ENCODE peak calls at places on chromosomes 12 and 14, in seven cellular contexts. L is CD4-positive, CD25-positive, alpha-beta regulatory T cell; Z is upper lobe of left lung; R is GM23248; U is esophagus muscularis mucosa; W is mesendoderm; Q is neuronal stem cell. E is an unnamed sample.

GRCh38 chr12:125079084-125079483 is 13.8 kb downstream of the AACS start:
- DNase-seq in R (no peak), U (no peak), Q (no peak), W (no peak), L (no peak), Z (no peak), E (no peak)

GRCh38 chr12:105069936-105070702 is 14.1 kb downstream of the ALDH1L2 start:
- DNase-seq in Z (no peak), R (no peak), W (no peak), L (no peak), Q (no peak), U (no peak), E (no peak)

GRCh38 chr14:50928002-50928635 is 16.2 kb downstream of the PYGL start:
- DNase-seq in W (no peak), L (no peak), Z (peak; percentile 74), U (peak; percentile 80), Q (no peak), R (peak; percentile 97), E (peak; percentile 33)

GRCh38 chr12:24596768-24597388 is 352.0 kb downstream of the BCAT1 start:
- DNase-seq in W (peak; percentile 61), Q (peak; percentile 15), U (no peak), Z (no peak), L (no peak), R (peak; percentile 46), E (no peak)

GRCh38 chr14:65186951-65187350 is 84.6 kb upstream of the MAX start:
- DNase-seq in L (no peak), Z (no peak), W (no peak), R (no peak), U (no peak), Q (no peak), E (no peak)

GRCh38 chr12:53965251-53966069 is 7.5 kb upstream of the HOXC11 start:
- DNase-seq in U (no peak), Z (no peak), R (no peak), L (no peak), W (peak; percentile 71), Q (no peak), E (peak; percentile 88)

GRCh38 chr12:65022441-65022840 is 98.7 kb downstream of the WIF1 start:
- DNase-seq in U (no peak), Z (no peak), R (no peak), L (no peak), Q (no peak), W (no peak), E (no peak)

GRCh38 chr12:50599366-50600095 is 94.7 kb downstream of the DIP2B start:
- DNase-seq in U (no peak), W (no peak), Q (no peak), R (no peak), L (no peak), Z (peak; percentile 38), E (no peak)

GRCh38 chr14:31307198-31307597 is 99.6 kb upstream of the HECTD1 start:
- DNase-seq in L (no peak), Z (peak; percentile 28), Q (no peak), W (no peak), U (peak; percentile 10), R (no peak), E (no peak)

GRCh38 chr14:34965912-34966311 is 16.9 kb upstream of the SRP54 start:
- DNase-seq in Q (no peak), Z (no peak), W (no peak), R (no peak), U (no peak), L (no peak), E (no peak)

GRCh38 chr14:100586520-100587247 is 533 bp downstream of the BEGAIN start:
- DNase-seq in R (peak; percentile 49), Q (no peak), U (no peak), L (no peak), Z (no peak), W (no peak), E (peak; percentile 35)

GRCh38 chr12:130685250-130685649 is 30.8 kb downstream of the RIMBP2 start:
- DNase-seq in U (no peak), W (peak; percentile 25), Q (no peak), L (no peak), Z (no peak), R (no peak), E (no peak)

GRCh38 chr12:108914031-108914630 is 34.2 kb downstream of the DAO start:
- DNase-seq in L (no peak), Q (no peak), Z (no peak), R (peak; percentile 67), W (no peak), U (no peak), E (peak; percentile 57)

GRCh38 chr12:121916719-121917118 is 1.7 kb upstream of the CFAP251 start:
- DNase-seq in Q (no peak), U (no peak), L (no peak), W (no peak), R (peak; percentile 48), Z (no peak), E (no peak)

GRCh38 chr12:42946776-42947435 is 357.4 kb upstream of the PRICKLE1 start:
- DNase-seq in Q (no peak), L (no peak), W (no peak), R (peak; percentile 23), Z (no peak), U (no peak), E (no peak)

GRCh38 chr12:67517181-67517887 is 131.2 kb upstream of the DYRK2 start:
- DNase-seq in R (peak; percentile 55), L (no peak), U (peak; percentile 50), Q (no peak), Z (no peak), W (no peak), E (peak; percentile 65)

GRCh38 chr14:72717220-72717619 is 176.7 kb downstream of the DPF3 start:
- DNase-seq in Z (no peak), Q (no peak), W (no peak), L (no peak), R (no peak), U (no peak), E (no peak)

GRCh38 chr12:2258035-2258434 is 205.2 kb downstream of the CACNA1C start:
- DNase-seq in W (no peak), L (no peak), Q (no peak), U (no peak), Z (no peak), R (peak; percentile 56), E (no peak)

GRCh38 chr14:94548999-94549985 is 11.9 kb upstream of the SERPINA4 start:
- DNase-seq in U (no peak), R (peak; percentile 54), Z (peak; percentile 39), Q (peak; percentile 83), W (peak; percentile 81), L (peak; percentile 3), E (peak; percentile 45)

GRCh38 chr12:6550294-6551062 is 5.4 kb downstream of the IFFO1 start:
- DNase-seq in L (no peak), Z (peak; percentile 75), W (no peak), Q (no peak), U (no peak), R (no peak), E (no peak)

GRCh38 chr12:51533799-51534198 is 57.2 kb upstream of the SCN8A start:
- DNase-seq in W (peak; percentile 47), Q (no peak), L (no peak), U (no peak), R (peak; percentile 43), Z (no peak), E (no peak)

GRCh38 chr14:55582741-55583140 is 2.7 kb downstream of the KTN1 start:
- DNase-seq in R (no peak), L (no peak), Z (no peak), U (no peak), Q (no peak), W (no peak), E (no peak)

DNA sequence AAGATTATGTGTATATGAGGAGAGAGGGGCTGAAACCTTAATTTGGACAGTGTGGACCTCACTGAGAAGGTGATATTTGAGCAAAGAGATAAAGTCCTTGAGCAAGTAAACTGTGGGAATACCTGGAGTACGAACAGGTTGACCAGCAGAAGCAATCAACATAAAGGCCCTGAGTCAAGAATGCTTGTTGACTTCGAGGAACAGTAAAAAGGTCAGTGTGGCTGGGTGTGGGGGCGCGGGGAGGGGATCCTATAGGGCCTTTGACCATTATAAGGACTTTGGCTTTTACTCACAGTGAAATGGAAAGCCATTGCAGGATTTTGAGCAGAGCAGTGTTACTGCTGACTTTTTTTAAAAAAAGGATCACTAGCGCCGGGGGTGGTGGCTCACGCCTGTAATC is 34.7 kb upstream of the PPM1H start:
- DNase-seq in L (no peak), W (no peak), R (no peak), U (no peak), Q (no peak), Z (no peak), E (no peak)
- H3K27ac ChIP-seq in L (no peak overlapping the region), W (no peak overlapping the region), R (no peak overlapping the region), U (no peak overlapping the region), Q (no peak overlapping the region), Z (no peak overlapping the region), E (no peak overlapping the region)

GRCh38 chr14:38309522-38310262 is 53.8 kb upstream of the CLEC14A start:
- DNase-seq in Z (no peak), L (no peak), W (peak; percentile 70), Q (no peak), U (no peak), R (no peak), E (no peak)

GRCh38 chr14:38311655-38312054 is 55.8 kb upstream of the CLEC14A start:
- DNase-seq in W (no peak), U (no peak), Q (no peak), R (no peak), Z (no peak), L (no peak), E (no peak)

DNA sequence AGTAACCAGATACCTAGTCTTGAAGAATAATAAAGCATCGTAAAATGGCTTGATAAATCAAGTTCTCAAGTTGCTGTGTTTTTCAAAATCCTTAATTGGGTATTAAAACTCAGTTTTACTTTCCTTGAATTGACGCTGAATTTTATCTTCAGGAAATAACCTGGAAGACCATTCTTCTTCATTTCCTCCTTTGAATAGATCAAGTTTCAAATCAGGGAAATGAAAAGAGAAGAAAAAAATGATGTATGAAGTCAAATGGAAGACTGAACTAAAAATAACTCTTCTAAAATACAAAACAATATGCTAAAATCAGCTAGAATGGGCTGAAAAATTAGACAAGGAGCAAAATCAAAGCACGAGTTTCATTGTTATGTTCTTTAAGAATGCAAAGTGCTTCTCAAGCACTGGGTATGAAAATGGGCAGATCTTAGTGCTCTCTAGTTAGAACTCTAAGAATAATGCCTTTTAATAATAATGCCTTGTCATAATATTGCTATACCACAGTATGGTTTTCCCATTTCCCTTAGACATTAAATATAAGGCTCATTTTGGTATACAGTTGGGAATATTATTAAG is 54.6 kb upstream of the CLEC14A start:
- DNase-seq in U (no peak), R (no peak), L (no peak), W (no peak), Q (no peak), Z (no peak), E (no peak)
- H3K27ac ChIP-seq in U (no peak overlapping the region), R (no peak overlapping the region), L (no peak overlapping the region), W (no peak overlapping the region), Q (no peak overlapping the region), Z (no peak overlapping the region), E (no peak overlapping the region)

DNA sequence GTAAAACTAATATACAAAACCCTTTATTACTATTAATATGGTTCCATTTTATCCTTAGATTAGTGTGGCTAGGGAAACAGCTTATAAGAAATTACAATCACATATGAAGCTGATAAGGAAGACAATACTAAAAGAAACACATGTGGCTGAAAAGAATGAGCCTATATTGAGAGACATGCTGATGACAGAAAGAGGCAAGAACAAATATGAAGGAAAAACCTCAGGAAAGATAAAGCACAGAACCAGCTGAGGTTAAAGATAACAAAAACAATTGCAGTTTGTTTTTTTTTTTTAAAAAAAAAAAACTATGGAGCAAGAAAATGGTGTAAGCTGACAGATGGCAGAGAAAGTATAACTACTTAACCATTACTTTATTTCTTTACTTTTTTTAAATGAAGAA is 69.2 kb upstream of the OSBPL8 start:
- DNase-seq in U (no peak), Q (no peak), W (no peak), R (no peak), L (no peak), Z (no peak), E (no peak)
- H3K27ac ChIP-seq in U (no peak overlapping the region), Q (no peak overlapping the region), W (no peak overlapping the region), R (no peak overlapping the region), L (no peak overlapping the region), Z (no peak overlapping the region), E (no peak overlapping the region)

GRCh38 chr14:68139466-68140110 is 320.0 kb downstream of the RAD51B start:
- DNase-seq in Q (no peak), W (no peak), L (no peak), R (peak; percentile 24), U (no peak), Z (no peak), E (no peak)
- H3K27ac ChIP-seq in Q (peak overlapping the region; percentile 48), W (peak overlapping the region; percentile 42), L (no peak overlapping the region), R (peak overlapping the region; percentile 98), U (peak overlapping the region; percentile 91), Z (peak overlapping the region; percentile 60), E (peak overlapping the region; percentile 69)

E was measured in tibial artery.